ENCODE peak calls at places on chromosomes 2 and 18, in eight cellular contexts. C is T-cell; P is posterior vena cava; K is fibroblast of pulmonary artery; R is iris pigment epithelial cell; G is activated CD4-positive, alpha-beta T cell treated with anti-CD3 and anti-CD28 coated beads for 24 hours; A is NCI-H2081; M is astrocyte of the spinal cord. H is an unnamed sample.

GRCh38 chr18:6850396-6850795 is 120.9 kb downstream of the ARHGAP28 start:
- DNase-seq in C (no peak), P (no peak), K (no peak), R (no peak), G (no peak), A (no peak), M (no peak), H (no peak)

GRCh38 chr2:168338292-168338691 is 90.9 kb upstream of the STK39 start:
- DNase-seq in C (no peak), P (no peak), K (no peak), R (no peak), G (no peak), A (no peak), M (no peak), H (no peak)

GRCh38 chr2:220955776-220956175 is 616.3 kb downstream of the EPHA4 start:
- DNase-seq in C (no peak), P (no peak), K (no peak), R (no peak), G (no peak), A (no peak), M (no peak), H (no peak)

GRCh38 chr2:192146069-192147006 is 48.4 kb downstream of the TMEFF2 start:
- DNase-seq in C (no peak), P (no peak), K (peak; percentile 54), R (peak; percentile 82), G (no peak), A (no peak), M (peak; percentile 83), H (no peak)

GRCh38 chr2:241148891-241149674 is at the start of gene PASK:
- DNase-seq in C (peak; percentile 90), P (peak; percentile 98), K (peak; percentile 93), R (peak; percentile 97), G (peak; percentile 91), A (peak; percentile 98), M (peak; percentile 93), H (no peak)

GRCh38 chr2:190450363-190450762 is 42.2 kb downstream of the MFSD6 start:
- DNase-seq in C (no peak), P (no peak), K (no peak), R (no peak), G (no peak), A (no peak), M (no peak), H (no peak)

GRCh38 chr2:109208071-109208950 is 79.3 kb downstream of the SH3RF3 start:
- DNase-seq in C (no peak), P (no peak), K (no peak), R (peak; percentile 47), G (no peak), A (no peak), M (peak; percentile 18), H (no peak)

GRCh38 chr2:102620367-102620766 is 1.0 kb downstream of the SLC9A2 start:
- DNase-seq in C (no peak), P (no peak), K (no peak), R (no peak), G (no peak), A (peak; percentile 84), M (no peak), H (no peak)

GRCh38 chr18:25832008-25832604 is 258.3 kb downstream of the SS18 start:
- DNase-seq in C (no peak), P (peak; percentile 83), K (peak; percentile 65), R (peak; percentile 63), G (peak; percentile 2), A (peak; percentile 58), M (peak; percentile 69), H (no peak)

GRCh38 chr2:55718165-55719008 is 24.7 kb upstream of the PNPT1 start:
- DNase-seq in C (no peak), P (no peak), K (peak; percentile 87), R (peak; percentile 73), G (peak; percentile 22), A (peak; percentile 76), M (peak; percentile 63), H (peak; percentile 36)

GRCh38 chr18:49017813-49018552 is 67.2 kb upstream of the SMAD7 start:
- DNase-seq in C (no peak), P (peak; percentile 72), K (no peak), R (no peak), G (no peak), A (no peak), M (no peak), H (no peak)

GRCh38 chr2:197097578-197098366 is 171.3 kb upstream of the PGAP1 start:
- DNase-seq in C (no peak), P (peak; percentile 87), K (peak; percentile 94), R (peak; percentile 89), G (no peak), A (no peak), M (peak; percentile 95), H (no peak)

GRCh38 chr18:74869904-74870863 is 272.5 kb downstream of the ZNF407 start:
- DNase-seq in C (no peak), P (no peak), K (peak; percentile 2), R (peak; percentile 56), G (no peak), A (no peak), M (peak; percentile 31), H (no peak)

GRCh38 chr2:111652038-111652437 is 232.0 kb downstream of the ANAPC1 start:
- DNase-seq in C (no peak), P (no peak), K (no peak), R (peak; percentile 44), G (no peak), A (no peak), M (no peak), H (no peak)

GRCh38 chr2:72138011-72138881 is 9.4 kb downstream of the CYP26B1 start:
- DNase-seq in C (no peak), P (peak; percentile 78), K (no peak), R (no peak), G (no peak), A (no peak), M (no peak), H (no peak)

GRCh38 chr2:165572155-165572554 is 102.7 kb downstream of the CSRNP3 start:
- DNase-seq in C (no peak), P (no peak), K (no peak), R (no peak), G (no peak), A (peak; percentile 91), M (no peak), H (no peak)

GRCh38 chr2:240988146-240988545 is 10.3 kb upstream of the SNED1 start:
- DNase-seq in C (no peak), P (peak; percentile 37), K (peak; percentile 43), R (no peak), G (no peak), A (no peak), M (peak; percentile 50), H (no peak)

GRCh38 chr2:236548179-236548918 is 21.3 kb upstream of the ACKR3 start:
- DNase-seq in C (no peak), P (no peak), K (peak; percentile 9), R (peak; percentile 68), G (no peak), A (no peak), M (peak; percentile 51), H (no peak)

GRCh38 chr18:43158381-43158780 is 42.9 kb upstream of the RIT2 start:
- DNase-seq in C (no peak), P (no peak), K (no peak), R (no peak), G (no peak), A (no peak), M (no peak), H (no peak)

GRCh38 chr2:180699657-180700361 is 280.6 kb upstream of the UBE2E3 start:
- DNase-seq in C (no peak), P (no peak), K (no peak), R (no peak), G (no peak), A (no peak), M (no peak), H (no peak)

GRCh38 chr2:216989335-216990129 is 129.7 kb upstream of the TNP1 start:
- DNase-seq in C (no peak), P (no peak), K (peak; percentile 28), R (peak; percentile 20), G (no peak), A (peak; percentile 35), M (peak; percentile 39), H (no peak)

GRCh38 chr2:102116675-102117471 is 25.7 kb upstream of the IL1R1 start:
- DNase-seq in C (no peak), P (no peak), K (peak; percentile 62), R (peak; percentile 72), G (no peak), A (no peak), M (no peak), H (no peak)

GRCh38 chr2:233064526-233065199 is 4.5 kb downstream of the INPP5D start:
- DNase-seq in C (no peak), P (peak; percentile 26), K (no peak), R (no peak), G (no peak), A (no peak), M (no peak), H (no peak)

GRCh38 chr2:60948926-60949579 is 67.7 kb downstream of the REL start:
- DNase-seq in C (no peak), P (no peak), K (peak; percentile 20), R (peak; percentile 55), G (no peak), A (no peak), M (peak; percentile 56), H (no peak)

GRCh38 chr18:77702686-77703085 is 453.0 kb downstream of the GALR1 start:
- DNase-seq in C (no peak), P (no peak), K (peak; percentile 10), R (peak; percentile 25), G (no peak), A (peak; percentile 71), M (peak; percentile 16), H (no peak)

GRCh38 chr2:5164806-5165525 is 527.2 kb upstream of the SOX11 start:
- DNase-seq in C (no peak), P (no peak), K (peak; percentile 45), R (peak; percentile 77), G (no peak), A (no peak), M (peak; percentile 94), H (no peak)

GRCh38 chr18:77067315-77068061 is 65.1 kb downstream of the MBP start:
- DNase-seq in C (peak; percentile 46), P (peak; percentile 91), K (peak; percentile 94), R (peak; percentile 99), G (no peak), A (no peak), M (peak; percentile 96), H (peak; percentile 82)

GRCh38 chr18:3261393-3262233 is at the start of gene MYL12B:
- DNase-seq in C (peak; percentile 64), P (peak; percentile 96), K (peak; percentile 77), R (peak; percentile 81), G (peak; percentile 60), A (peak; percentile 74), M (peak; percentile 82), H (peak; percentile 79)

GRCh38 chr2:65686928-65687521 is 254.6 kb upstream of the SPRED2 start:
- DNase-seq in C (no peak), P (no peak), K (no peak), R (no peak), G (no peak), A (peak; percentile 25), M (no peak), H (no peak)

GRCh38 chr2:109726666-109727270 is 67.3 kb upstream of the RGPD5 start:
- DNase-seq in C (no peak), P (peak; percentile 23), K (no peak), R (no peak), G (no peak), A (no peak), M (no peak), H (no peak)

GRCh38 chr18:58195278-58195721 is 151.3 kb downstream of the NEDD4L start:
- DNase-seq in C (peak; percentile 12), P (no peak), K (no peak), R (no peak), G (peak; percentile 6), A (peak; percentile 40), M (no peak), H (no peak)

GRCh38 chr2:196063773-196064172 is 4.9 kb downstream of the DNAH7 start:
- DNase-seq in C (no peak), P (peak; percentile 81), K (no peak), R (no peak), G (no peak), A (no peak), M (no peak), H (no peak)

GRCh38 chr2:60882971-60883753 is 1.8 kb downstream of the REL start:
- DNase-seq in C (no peak), P (no peak), K (peak; percentile 20), R (peak; percentile 13), G (no peak), A (no peak), M (peak; percentile 26), H (no peak)